ENCODE peak calls at places on chromosomes 3 and 15, in four cellular contexts. One of them, this sample, is unnamed.

GRCh38 chr3:36197176-36197575 is 183.1 kb upstream of the STAC start:
- DNase-seq in stimulated activated CD4-positive, alpha-beta T cell treated with anti-CD3 and anti-CD28 coated beads, Interleukin-1b, Interleukin-23, amount 100 ng/mL, for 1 hour: no peak
- DNase-seq in renal cortical epithelial cell: no peak
- DNase-seq in ELR: no peak
- DNase-seq in this sample: no peak

GRCh38 chr3:45566951-45567411 is 27.6 kb upstream of the LIMD1 start:
- DNase-seq in renal cortical epithelial cell: no peak
- DNase-seq in ELR: no peak
- DNase-seq in stimulated activated CD4-positive, alpha-beta T cell treated with anti-CD3 and anti-CD28 coated beads, Interleukin-1b, Interleukin-23, amount 100 ng/mL, for 1 hour: no peak
- DNase-seq in this sample: no peak

GRCh38 chr3:152738656-152739055 is 96.3 kb upstream of the P2RY1 start:
- DNase-seq in ELR: no peak
- DNase-seq in stimulated activated CD4-positive, alpha-beta T cell treated with anti-CD3 and anti-CD28 coated beads, Interleukin-1b, Interleukin-23, amount 100 ng/mL, for 1 hour: no peak
- DNase-seq in renal cortical epithelial cell: peak
- DNase-seq in this sample: no peak

GRCh38 chr3:100100454-100100853 is 13.8 kb downstream of the FILIP1L start:
- DNase-seq in ELR: peak
- DNase-seq in renal cortical epithelial cell: no peak
- DNase-seq in stimulated activated CD4-positive, alpha-beta T cell treated with anti-CD3 and anti-CD28 coated beads, Interleukin-1b, Interleukin-23, amount 100 ng/mL, for 1 hour: no peak
- DNase-seq in this sample: no peak

GRCh38 chr3:127320529-127321121 is 32.8 kb upstream of the PRR20G start:
- DNase-seq in ELR: peak
- DNase-seq in renal cortical epithelial cell: peak
- DNase-seq in stimulated activated CD4-positive, alpha-beta T cell treated with anti-CD3 and anti-CD28 coated beads, Interleukin-1b, Interleukin-23, amount 100 ng/mL, for 1 hour: no peak
- DNase-seq in this sample: no peak

GRCh38 chr3:155393316-155393715 is 99.8 kb upstream of the STRIT1 start:
- DNase-seq in stimulated activated CD4-positive, alpha-beta T cell treated with anti-CD3 and anti-CD28 coated beads, Interleukin-1b, Interleukin-23, amount 100 ng/mL, for 1 hour: no peak
- DNase-seq in ELR: no peak
- DNase-seq in renal cortical epithelial cell: no peak
- DNase-seq in this sample: no peak

GRCh38 chr15:64288577-64288976 is 67.4 kb downstream of the CSNK1G1 start:
- DNase-seq in stimulated activated CD4-positive, alpha-beta T cell treated with anti-CD3 and anti-CD28 coated beads, Interleukin-1b, Interleukin-23, amount 100 ng/mL, for 1 hour: no peak
- DNase-seq in renal cortical epithelial cell: peak
- DNase-seq in ELR: peak
- DNase-seq in this sample: no peak

GRCh38 chr3:72334681-72335457 is 513.4 kb downstream of the SHQ1 start:
- DNase-seq in ELR: no peak
- DNase-seq in renal cortical epithelial cell: no peak
- DNase-seq in stimulated activated CD4-positive, alpha-beta T cell treated with anti-CD3 and anti-CD28 coated beads, Interleukin-1b, Interleukin-23, amount 100 ng/mL, for 1 hour: no peak
- DNase-seq in this sample: no peak

GRCh38 chr15:73325191-73325980 is 43.4 kb downstream of the HCN4 start:
- DNase-seq in ELR: no peak
- DNase-seq in renal cortical epithelial cell: no peak
- DNase-seq in stimulated activated CD4-positive, alpha-beta T cell treated with anti-CD3 and anti-CD28 coated beads, Interleukin-1b, Interleukin-23, amount 100 ng/mL, for 1 hour: no peak
- DNase-seq in this sample: no peak

GRCh38 chr3:141279074-141279945 is 47.7 kb downstream of the PXYLP1 start:
- DNase-seq in stimulated activated CD4-positive, alpha-beta T cell treated with anti-CD3 and anti-CD28 coated beads, Interleukin-1b, Interleukin-23, amount 100 ng/mL, for 1 hour: no peak
- DNase-seq in renal cortical epithelial cell: peak
- DNase-seq in ELR: peak
- DNase-seq in this sample: no peak

This sample was measured in activated T-helper 1 cell treated with anti-CD3 and anti-CD28 coated beads, Interleukin-2, amount 50 U/mL, for 16 hours.